ENCODE peak calls at places on chromosomes 12 and 14, in nine cellular contexts. Q is HS-5; E is anterior cingulate cortex; N is epithelial cell of esophagus; B is Peyer's patch; A is T-helper 2 cell; H is heart right ventricle; O is stimulated activated CD4-positive, alpha-beta T cell treated with anti-CD3 and anti-CD28 coated beads, Interleukin-2, amount 100 ng/mL, for 48 hours; Y is stimulated activated CD8-positive, alpha-beta memory T cell treated with anti-CD3 and anti-CD28 coated beads, Interleukin-15, amount 100 ng/mL, for 24 hours. I is an unnamed sample.

GRCh38 chr12:67366530-67367196 is 97.5 kb downstream of the CAND1 start:
- DNase-seq in Q (peak), E (no peak), N (no peak), B (no peak), A (no peak), H (no peak), O (no peak), Y (no peak), I (no peak)

GRCh38 chr12:107092669-107093546 is 441 bp downstream of the CRY1 start:
- DNase-seq in Q (no peak), E (peak), N (peak), B (no peak), A (peak), H (no peak), O (peak), Y (peak), I (peak)

GRCh38 chr12:101592931-101593330 is 1.8 kb upstream of the MYBPC1 start:
- DNase-seq in Q (no peak), E (no peak), N (no peak), B (no peak), A (no peak), H (no peak), O (no peak), Y (no peak), I (no peak)

GRCh38 chr14:63896278-63896720 is 43.5 kb downstream of the SYNE2 start:
- DNase-seq in Q (no peak), E (no peak), N (peak), B (no peak), A (no peak), H (peak), O (no peak), Y (no peak), I (no peak)

GRCh38 chr12:64102339-64102738 is 119.8 kb downstream of the KICS2 start:
- DNase-seq in Q (no peak), E (no peak), N (peak), B (no peak), A (no peak), H (no peak), O (no peak), Y (no peak), I (no peak)

GRCh38 chr14:77151918-77152588 is 10.5 kb upstream of the ZDHHC22 start:
- DNase-seq in Q (no peak), E (no peak), N (peak), B (no peak), A (no peak), H (no peak), O (no peak), Y (no peak), I (no peak)

GRCh38 chr12:89353823-89354629 is 1.7 kb upstream of the DUSP6 start:
- DNase-seq in Q (no peak), E (no peak), N (peak), B (peak), A (peak), H (peak), O (peak), Y (peak), I (peak)

GRCh38 chr12:10409387-10409786 is at the start of gene KLRC4:
- DNase-seq in Q (peak), E (no peak), N (peak), B (no peak), A (no peak), H (no peak), O (no peak), Y (no peak), I (peak)

GRCh38 chr12:78880078-78880477 is 15.5 kb downstream of the SYT1 start:
- DNase-seq in Q (no peak), E (no peak), N (peak), B (no peak), A (no peak), H (no peak), O (no peak), Y (no peak), I (no peak)

GRCh38 chr12:87085286-87085685 is 829.1 kb upstream of the MGAT4C start:
- DNase-seq in Q (no peak), E (no peak), N (no peak), B (no peak), A (no peak), H (no peak), O (no peak), Y (no peak), I (no peak)

GRCh38 chr14:54708982-54709381 is 142.1 kb downstream of the SAMD4A start:
- DNase-seq in Q (no peak), E (no peak), N (no peak), B (no peak), A (no peak), H (no peak), O (no peak), Y (no peak), I (no peak)

GRCh38 chr12:50597200-50598195 is 92.7 kb downstream of the DIP2B start:
- DNase-seq in Q (peak), E (no peak), N (peak), B (no peak), A (no peak), H (no peak), O (peak), Y (peak), I (peak)

GRCh38 chr14:61296707-61297502 is 15.8 kb upstream of the TMEM30B start:
- DNase-seq in Q (no peak), E (no peak), N (peak), B (no peak), A (no peak), H (no peak), O (no peak), Y (no peak), I (no peak)

GRCh38 chr14:95098984-95099599 is 58.2 kb downstream of the DICER1 start:
- DNase-seq in Q (no peak), E (no peak), N (peak), B (no peak), A (no peak), H (peak), O (peak), Y (no peak), I (no peak)

GRCh38 chr12:124519741-124520140 is 47.7 kb downstream of the NCOR2 start:
- DNase-seq in Q (no peak), E (no peak), N (no peak), B (no peak), A (no peak), H (no peak), O (no peak), Y (no peak), I (no peak)

GRCh38 chr14:100850841-100851585 is 25.1 kb downstream of the MEG3 start:
- DNase-seq in Q (no peak), E (no peak), N (peak), B (peak), A (peak), H (peak), O (peak), Y (peak), I (peak)

GRCh38 chr12:81692008-81692407 is 67.1 kb downstream of the PPFIA2 start:
- DNase-seq in Q (no peak), E (no peak), N (peak), B (no peak), A (no peak), H (no peak), O (no peak), Y (no peak), I (no peak)

GRCh38 chr14:72663956-72664650 is 229.8 kb downstream of the DPF3 start:
- DNase-seq in Q (no peak), E (no peak), N (no peak), B (no peak), A (no peak), H (no peak), O (no peak), Y (no peak), I (no peak)

GRCh38 chr12:125983094-125983783 is 918.0 kb downstream of the AACS start:
- DNase-seq in Q (peak), E (no peak), N (peak), B (peak), A (no peak), H (peak), O (no peak), Y (no peak), I (peak)

GRCh38 chr14:34063470-34064164 is 112.7 kb upstream of the EGLN3 start:
- DNase-seq in Q (no peak), E (no peak), N (peak), B (no peak), A (no peak), H (no peak), O (no peak), Y (no peak), I (no peak)

GRCh38 chr14:105733081-105734065 is 207.0 kb downstream of the TMEM121 start:
- DNase-seq in Q (no peak), E (no peak), N (no peak), B (no peak), A (no peak), H (no peak), O (no peak), Y (no peak), I (no peak)

GRCh38 chr12:45234134-45234865 is 18.4 kb downstream of the ANO6 start:
- DNase-seq in Q (peak), E (no peak), N (peak), B (no peak), A (no peak), H (no peak), O (no peak), Y (no peak), I (no peak)

GRCh38 chr14:63383776-63384367 is 65.1 kb upstream of the GPHB5 start:
- DNase-seq in Q (no peak), E (no peak), N (no peak), B (no peak), A (no peak), H (no peak), O (no peak), Y (no peak), I (no peak)

GRCh38 chr14:32576088-32576795 is 247.1 kb downstream of the AKAP6 start:
- DNase-seq in Q (no peak), E (no peak), N (peak), B (no peak), A (peak), H (no peak), O (peak), Y (no peak), I (no peak)

GRCh38 chr14:50040401-50040775 is 76.0 kb downstream of the VCPKMT start:
- DNase-seq in Q (no peak), E (no peak), N (peak), B (no peak), A (no peak), H (no peak), O (no peak), Y (no peak), I (peak)

GRCh38 chr12:48852734-48853168 is 788 bp upstream of the DDX23 start:
- DNase-seq in Q (no peak), E (no peak), N (no peak), B (no peak), A (no peak), H (no peak), O (no peak), Y (no peak), I (no peak)

GRCh38 chr12:120720234-120720968 is 5.2 kb upstream of the ACADS start:
- DNase-seq in Q (peak), E (no peak), N (peak), B (no peak), A (no peak), H (no peak), O (no peak), Y (no peak), I (no peak)

GRCh38 chr12:68495666-68496065 is 115.0 kb upstream of the RAP1B start:
- DNase-seq in Q (no peak), E (no peak), N (no peak), B (no peak), A (no peak), H (no peak), O (no peak), Y (no peak), I (no peak)

GRCh38 chr12:89162704-89163261 is 189.5 kb downstream of the DUSP6 start:
- DNase-seq in Q (peak), E (no peak), N (peak), B (no peak), A (no peak), H (no peak), O (peak), Y (no peak), I (no peak)

GRCh38 chr14:103100281-103101121 is 6.0 kb downstream of the EXOC3L4 start:
- DNase-seq in Q (no peak), E (no peak), N (no peak), B (no peak), A (no peak), H (no peak), O (no peak), Y (no peak), I (no peak)

GRCh38 chr12:81500788-81501187 is 258.4 kb downstream of the PPFIA2 start:
- DNase-seq in Q (no peak), E (no peak), N (no peak), B (no peak), A (no peak), H (no peak), O (no peak), Y (no peak), I (no peak)

GRCh38 chr12:49832836-49833421 is 4.7 kb upstream of the NCKAP5L start:
- DNase-seq in Q (no peak), E (no peak), N (peak), B (no peak), A (no peak), H (no peak), O (no peak), Y (no peak), I (no peak)

GRCh38 chr12:33531261-33531660 is 91.6 kb upstream of the SYT10 start:
- DNase-seq in Q (no peak), E (no peak), N (no peak), B (no peak), A (no peak), H (no peak), O (no peak), Y (no peak), I (no peak)

GRCh38 chr12:12922191-12922616 is 29.8 kb downstream of the GPRC5D start:
- DNase-seq in Q (peak), E (no peak), N (peak), B (no peak), A (no peak), H (no peak), O (no peak), Y (no peak), I (no peak)

GRCh38 chr12:15443611-15444010 is 121.3 kb downstream of the PTPRO start:
- DNase-seq in Q (no peak), E (no peak), N (peak), B (no peak), A (no peak), H (no peak), O (no peak), Y (no peak), I (no peak)

I was measured in CD8-positive, alpha-beta T cell.